ENCODE peak calls at places on chromosomes 11 and 22, in five cellular contexts. M is aorta; G is tibial nerve; U is naive thymus-derived CD4-positive, alpha-beta T cell; X is osteoblast. Z is an unnamed sample. For H3K4me1, the result is how much of the 10 kb centered on the place peaks cover.

GRCh38 chr22:50306753-50307749 is at the start of gene PLXNB2:
- DNase-seq in M (peak), X (peak), U (peak), G (peak), Z (peak)

GRCh38 chr11:7451952-7452507 is 33.3 kb upstream of the OLFML1 start:
- DNase-seq in U (no peak), M (no peak), G (no peak), X (no peak), Z (no peak)

GRCh38 chr22:19823191-19823590 is 31.5 kb downstream of the GNB1L start:
- DNase-seq in X (no peak), M (no peak), U (no peak), G (no peak), Z (no peak)

GRCh38 chr22:43828711-43829447 is 16.8 kb upstream of the EFCAB6 start:
- DNase-seq in X (peak), U (no peak), G (peak), M (no peak), Z (peak)

GRCh38 chr11:65422633-65423515 is at the start of gene NEAT1:
- DNase-seq in X (no peak), G (peak), U (peak), M (peak), Z (peak)

GRCh38 chr11:1499899-1500298 is 13.3 kb upstream of the MOB2 start:
- DNase-seq in M (peak), X (peak), G (no peak), U (no peak), Z (no peak)

GRCh38 chr11:62543680-62544444 is 2.7 kb downstream of the AHNAK start:
- DNase-seq in M (peak), U (no peak), X (peak), G (no peak), Z (no peak)

GRCh38 chr11:34302046-34302921 is 55.5 kb downstream of the ABTB2 start:
- DNase-seq in X (peak), G (no peak), U (no peak), M (no peak), Z (no peak)

GRCh38 chr11:67010296-67010905 is 12.5 kb upstream of the SYT12 start:
- DNase-seq in M (no peak), U (no peak), G (no peak), X (no peak), Z (no peak)

GRCh38 chr11:62933285-62933684 is 12.1 kb upstream of the CHRM1 start:
- DNase-seq in U (no peak), G (no peak), X (no peak), M (no peak), Z (no peak)

GRCh38 chr11:12284321-12285050 is 92.9 kb upstream of the PARVA start:
- DNase-seq in G (no peak), M (no peak), U (no peak), X (peak), Z (no peak)

GRCh38 chr11:69637956-69638871 is 2.7 kb upstream of the CCND1 start:
- DNase-seq in M (peak), X (peak), G (no peak), U (no peak), Z (no peak)

GRCh38 chr11:92978226-92979111 is 9.0 kb downstream of the MTNR1B start:
- DNase-seq in M (no peak), G (no peak), U (no peak), X (peak), Z (no peak)

GRCh38 chr22:24953294-24954113 is 988 bp downstream of the KIAA1671 start:
- DNase-seq in G (no peak), M (peak), U (no peak), X (peak), Z (peak)

GRCh38 chr11:128047026-128047425 is 540.3 kb downstream of the ETS1 start:
- DNase-seq in X (no peak), M (no peak), G (no peak), U (no peak), Z (no peak)

GRCh38 chr11:63508009-63508408 is 2.1 kb downstream of the LGALS12 start:
- DNase-seq in X (no peak), G (no peak), M (no peak), U (no peak), Z (peak)

GRCh38 chr11:2097998-2098690 is 41.0 kb downstream of the IGF2 start:
- DNase-seq in M (no peak), U (no peak), X (peak), G (no peak), Z (no peak)

GRCh38 chr11:11430431-11430830 is 77.4 kb upstream of the CSNK2A3 start:
- DNase-seq in G (no peak), X (peak), U (no peak), M (no peak), Z (no peak)

GRCh38 chr11:63871962-63872832 is 33.3 kb downstream of the MARK2 start:
- DNase-seq in G (peak), U (no peak), X (peak), M (peak), Z (peak)

GRCh38 chr11:8344346-8344745 is 80.7 kb upstream of the LMO1 start:
- DNase-seq in M (no peak), U (no peak), G (no peak), X (no peak), Z (no peak)

GRCh38 chr11:127789887-127790286 is 789.3 kb upstream of the KIRREL3 start:
- DNase-seq in X (no peak), U (no peak), G (no peak), M (no peak), Z (no peak)

GRCh38 chr11:9594267-9595046 is 21.0 kb downstream of the WEE1 start:
- DNase-seq in G (no peak), U (no peak), M (no peak), X (no peak), Z (no peak)

GRCh38 chr11:100726709-100727108 is 39.6 kb downstream of the ARHGAP42 start:
- DNase-seq in G (no peak), U (no peak), X (no peak), M (no peak), Z (no peak)

GRCh38 chr22:47645450-47645914 is 883.0 kb downstream of the TBC1D22A start:
- DNase-seq in G (no peak), M (no peak), X (no peak), U (no peak), Z (no peak)

GRCh38 chr11:39664023-39664422 is 1795.4 kb downstream of the LRRC4C start:
- DNase-seq in U (no peak), X (no peak), G (no peak), M (no peak), Z (no peak)

GRCh38 chr11:46239801-46240061 is 37.7 kb upstream of the CREB3L1 start:
- DNase-seq in M (no peak), G (no peak), U (no peak), X (no peak), Z (no peak)

GRCh38 chr11:12686246-12687060 is 12.2 kb downstream of the TEAD1 start:
- DNase-seq in U (no peak), M (no peak), X (no peak), G (no peak), Z (no peak)

GRCh38 chr11:111949519-111950426 is 12.6 kb downstream of the DIXDC1 start:
- DNase-seq in M (no peak), U (no peak), G (no peak), X (no peak), Z (no peak)

GRCh38 chr11:113876798-113877672 is 1.7 kb upstream of the USP28 start:
- DNase-seq in U (no peak), M (no peak), X (no peak), G (no peak), Z (no peak)

GRCh38 chr22:26547837-26548236 is 35.6 kb upstream of the TFIP11 start:
- DNase-seq in X (no peak), U (no peak), M (no peak), G (no peak), Z (no peak)
- H3K4me1 ChIP-seq in X (under half), U (under half), M (under half), G (under half), Z (half or more)

GRCh38 chr11:15109602-15110001 is 5.1 kb upstream of the INSC start:
- DNase-seq in X (no peak), G (no peak), M (no peak), U (no peak), Z (no peak)

GRCh38 chr11:15111215-15111614 is 3.5 kb upstream of the INSC start:
- DNase-seq in U (no peak), M (no peak), X (no peak), G (no peak), Z (no peak)

GRCh38 chr11:15108592-15109130 is 6.1 kb upstream of the INSC start:
- DNase-seq in M (no peak), U (no peak), G (no peak), X (peak), Z (no peak)

GRCh38 chr11:15106201-15106965 is 8.3 kb upstream of the INSC start:
- DNase-seq in M (no peak), U (no peak), X (peak), G (no peak), Z (no peak)

DNA sequence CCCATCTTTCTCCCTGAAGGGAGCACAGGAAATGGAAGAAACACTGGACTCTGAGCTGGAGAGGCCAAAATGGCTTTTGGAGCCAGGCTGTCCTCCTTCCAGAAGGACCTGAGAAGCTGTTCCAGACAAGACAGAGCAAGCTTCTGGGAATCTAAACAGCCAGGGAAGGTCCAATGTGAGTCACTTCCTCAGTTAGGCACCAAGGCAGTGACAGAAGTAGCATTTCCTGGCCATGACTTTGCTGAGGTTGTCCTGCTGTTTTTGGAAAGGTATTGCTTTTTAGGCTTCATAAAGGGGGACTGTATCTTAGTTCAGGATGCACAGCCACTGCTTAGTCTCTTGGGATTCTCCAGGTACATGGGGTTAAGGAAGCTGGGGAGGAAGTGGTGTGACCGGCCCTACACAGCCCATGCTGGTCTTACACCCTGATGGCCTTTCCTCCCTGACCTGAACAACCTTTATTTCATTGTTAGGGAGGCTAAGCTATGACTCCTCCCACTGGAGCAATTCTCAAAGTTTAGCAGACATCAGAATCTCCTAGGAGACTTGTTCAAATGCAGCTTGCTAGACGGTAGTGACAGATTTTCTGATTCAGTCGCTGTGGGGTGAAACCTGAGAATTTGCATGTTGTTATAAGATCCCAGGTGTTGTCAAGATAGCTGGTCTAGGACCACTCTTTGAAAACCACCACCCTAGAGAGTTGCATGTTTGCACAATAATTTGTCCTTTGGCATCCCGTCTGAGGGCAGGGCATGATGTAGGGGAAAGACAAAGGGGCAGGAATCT is 6.8 kb upstream of the INSC start:
- DNase-seq in M (no peak), U (no peak), X (peak), G (no peak), Z (no peak)
- H3K27ac ChIP-seq in M (no peak), U (no peak), X (peak), G (no peak), Z (no peak)

GRCh38 chr22:39470462-39471335 is 13.9 kb downstream of the MGAT3 start:
- DNase-seq in M (peak), X (no peak), G (no peak), U (no peak), Z (no peak)

GRCh38 chr22:39467390-39467901 is 10.6 kb downstream of the MGAT3 start:
- DNase-seq in U (no peak), G (no peak), X (no peak), M (no peak), Z (no peak)

GRCh38 chr22:39469326-39469680 is 12.5 kb downstream of the MGAT3 start:
- DNase-seq in X (no peak), G (no peak), M (peak), U (no peak), Z (no peak)

GRCh38 chr22:39469681-39470461 is 13.1 kb downstream of the MGAT3 start:
- DNase-seq in M (no peak), G (no peak), X (peak), U (no peak), Z (no peak)

GRCh38 chr22:39468487-39469325 is 11.9 kb downstream of the MGAT3 start:
- DNase-seq in M (no peak), U (no peak), G (no peak), X (no peak), Z (no peak)
- H3K4me3 ChIP-seq in M (no peak), U (no peak), G (no peak), X (no peak), Z (no peak)

GRCh38 chr22:36431977-36432376 is 44.2 kb upstream of the MYH9 start:
- DNase-seq in X (no peak), M (no peak), G (no peak), U (no peak), Z (no peak)
- H3K4me1 ChIP-seq in X (under half), M (under half), G (under half), U (under half), Z (under half)

GRCh38 chr11:44147751-44148150 is 52.3 kb downstream of the EXT2 start:
- DNase-seq in G (no peak), M (no peak), X (no peak), U (no peak), Z (peak)

GRCh38 chr11:44140805-44141204 is 45.3 kb downstream of the EXT2 start:
- DNase-seq in U (no peak), G (no peak), M (no peak), X (peak), Z (no peak)

GRCh38 chr11:44146931-44147330 is 51.5 kb downstream of the EXT2 start:
- DNase-seq in M (no peak), U (no peak), X (no peak), G (no peak), Z (no peak)

GRCh38 chr11:44143987-44144909 is 48.8 kb downstream of the EXT2 start:
- DNase-seq in G (no peak), X (no peak), M (no peak), U (no peak), Z (no peak)

GRCh38 chr11:44145011-44145777 is 49.7 kb downstream of the EXT2 start:
- DNase-seq in G (no peak), U (no peak), X (peak), M (no peak), Z (no peak)
- H3K27ac ChIP-seq in G (no peak), U (no peak), X (no peak), M (no peak), Z (peak)

GRCh38 chr11:16992846-16993245 is 21.4 kb downstream of the PLEKHA7 start:
- DNase-seq in M (no peak), G (no peak), U (no peak), X (no peak), Z (no peak)

GRCh38 chr11:16993495-16993894 is 20.7 kb downstream of the PLEKHA7 start:
- DNase-seq in X (no peak), U (no peak), G (no peak), M (no peak), Z (no peak)

GRCh38 chr11:16999116-16999515 is 15.1 kb downstream of the PLEKHA7 start:
- DNase-seq in M (no peak), X (no peak), G (no peak), U (no peak), Z (no peak)

GRCh38 chr11:17000987-17001386 is 13.2 kb downstream of the PLEKHA7 start:
- DNase-seq in X (no peak), M (no peak), U (no peak), G (no peak), Z (no peak)

DNA sequence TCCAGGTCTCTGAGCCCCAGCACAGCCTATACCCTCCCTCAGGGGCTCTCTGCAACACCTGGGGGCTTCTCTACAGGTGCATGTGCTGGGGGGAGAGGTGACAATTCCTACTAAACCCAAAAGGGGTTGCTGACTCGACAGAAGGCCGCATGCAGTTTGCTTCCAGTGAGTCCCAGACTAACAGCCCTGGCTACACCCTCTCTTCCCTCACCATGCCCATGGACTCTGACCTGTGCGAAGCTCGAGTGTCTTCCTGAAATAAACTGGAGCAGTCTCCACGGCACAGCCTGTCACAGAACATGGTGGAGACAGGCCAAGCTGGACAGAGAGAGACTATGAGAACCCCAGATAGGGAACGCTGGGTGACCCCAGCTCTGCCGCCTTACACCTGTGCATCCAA is 16.6 kb downstream of the PLEKHA7 start:
- DNase-seq in X (no peak), U (no peak), M (no peak), G (no peak), Z (no peak)
- H3K4me3 ChIP-seq in X (no peak), U (no peak), M (no peak), G (no peak), Z (no peak)